ENCODE peak calls at places on chromosomes 16 and 17, in eight cellular contexts. Q is heart right ventricle; S is AG04449; X is choroid plexus epithelial cell; H is cardiac fibroblast; U is A549; G is right atrium auricular region; T is CD8-positive, alpha-beta T cell. W is an unnamed sample.

GRCh38 chr16:23119570-23119969 is 29.7 kb downstream of the USP31 start:
- DNase-seq in S (no peak), G (no peak), Q (no peak), H (peak), T (no peak), X (peak), U (no peak), W (peak)

GRCh38 chr17:39757931-39758873 is 20.5 kb downstream of the GRB7 start:
- DNase-seq in S (no peak), Q (no peak), G (no peak), T (peak), X (no peak), H (no peak), U (no peak), W (no peak)

GRCh38 chr17:55159251-55159650 is 105.5 kb upstream of the HLF start:
- DNase-seq in Q (no peak), G (no peak), X (peak), S (no peak), T (no peak), H (peak), U (no peak), W (peak)

GRCh38 chr17:47638903-47639302 is 10.8 kb upstream of the KPNB1 start:
- DNase-seq in Q (no peak), T (no peak), X (no peak), H (no peak), S (no peak), U (no peak), G (no peak), W (no peak)

GRCh38 chr17:16887523-16888095 is 84.3 kb downstream of the TNFRSF13B start:
- DNase-seq in Q (no peak), H (no peak), T (no peak), X (no peak), G (peak), S (no peak), U (no peak), W (no peak)

GRCh38 chr17:43713494-43714162 is 45.0 kb downstream of the SOST start:
- DNase-seq in T (no peak), Q (peak), X (peak), G (no peak), H (peak), U (peak), S (no peak), W (peak)

GRCh38 chr17:17740627-17741237 is 59.5 kb downstream of the RAI1 start:
- DNase-seq in S (no peak), G (no peak), Q (no peak), U (no peak), X (no peak), T (peak), H (no peak), W (no peak)

GRCh38 chr17:45923511-45924268 is 29.3 kb downstream of the MAPT start:
- DNase-seq in S (no peak), Q (no peak), H (peak), X (peak), T (no peak), G (no peak), U (no peak), W (peak)

GRCh38 chr17:60300011-60300410 is 91.9 kb downstream of the USP32 start:
- DNase-seq in U (no peak), S (no peak), H (peak), G (no peak), Q (no peak), T (no peak), X (no peak), W (no peak)

GRCh38 chr16:84726079-84726669 is 26.4 kb downstream of the USP10 start:
- DNase-seq in G (peak), H (peak), Q (peak), S (no peak), X (peak), T (peak), U (peak), W (peak)

GRCh38 chr17:80765241-80766022 is 220.8 kb downstream of the RPTOR start:
- DNase-seq in Q (no peak), H (no peak), S (no peak), U (no peak), G (no peak), X (no peak), T (no peak), W (no peak)

GRCh38 chr17:79776378-79777165 is 1.4 kb upstream of the CBX2 start:
- DNase-seq in U (peak), T (no peak), X (no peak), Q (no peak), G (no peak), H (no peak), S (no peak), W (no peak)

GRCh38 chr17:50108556-50108955 is 13.4 kb downstream of the PDK2 start:
- DNase-seq in H (no peak), Q (no peak), X (no peak), S (no peak), T (no peak), G (no peak), U (no peak), W (no peak)

GRCh38 chr17:78947235-78948153 is 22.3 kb upstream of the TIMP2 start:
- DNase-seq in U (no peak), S (no peak), T (no peak), G (no peak), X (no peak), Q (no peak), H (no peak), W (no peak)

GRCh38 chr16:20638711-20639335 is 58.7 kb downstream of the ACSM1 start:
- DNase-seq in T (no peak), U (no peak), S (no peak), G (no peak), Q (no peak), X (no peak), H (no peak), W (no peak)

GRCh38 chr16:11016993-11017392 is 72.6 kb downstream of the CLEC16A start:
- DNase-seq in U (peak), X (peak), Q (peak), S (no peak), G (peak), H (peak), T (peak), W (peak)

GRCh38 chr17:48006936-48007703 is 30.5 kb downstream of the COPZ2 start:
- DNase-seq in H (no peak), U (no peak), T (no peak), S (no peak), X (no peak), G (no peak), Q (no peak), W (no peak)

GRCh38 chr17:10824874-10825273 is 13.0 kb downstream of the PIRT start:
- DNase-seq in U (no peak), X (no peak), Q (no peak), S (no peak), H (no peak), T (no peak), G (no peak), W (no peak)

GRCh38 chr16:78570409-78571141 is 471.1 kb downstream of the WWOX start:
- DNase-seq in T (no peak), G (no peak), S (no peak), U (no peak), H (no peak), X (no peak), Q (no peak), W (no peak)

GRCh38 chr17:78979780-78980623 is at the start of gene LGALS3BP:
- DNase-seq in H (peak), X (peak), T (peak), S (no peak), Q (peak), G (peak), U (peak), W (peak)

GRCh38 chr17:79844869-79845600 is 5.8 kb upstream of the CBX4 start:
- DNase-seq in Q (peak), H (peak), X (no peak), U (peak), T (peak), S (no peak), G (no peak), W (no peak)

GRCh38 chr16:88769617-88770458 is 15.2 kb downstream of the PIEZO1 start:
- DNase-seq in G (no peak), S (no peak), X (peak), H (no peak), U (peak), T (no peak), Q (no peak), W (no peak)

GRCh38 chr17:33390479-33391027 is 97.5 kb upstream of the ASIC2 start:
- DNase-seq in T (no peak), G (no peak), U (no peak), Q (no peak), S (no peak), H (peak), X (peak), W (peak)

GRCh38 chr17:81551458-81552243 is 502 bp downstream of the FAAP100 start:
- DNase-seq in S (no peak), U (no peak), T (no peak), G (no peak), H (no peak), Q (peak), X (peak), W (no peak)

GRCh38 chr17:35155246-35155645 is 7.6 kb downstream of the UNC45B start:
- DNase-seq in G (no peak), H (no peak), U (no peak), T (no peak), X (no peak), S (no peak), Q (no peak), W (no peak)

GRCh38 chr16:88633684-88634140 is 4.7 kb upstream of the IL17C start:
- DNase-seq in S (no peak), G (no peak), H (peak), T (peak), Q (peak), X (peak), U (peak), W (peak)

GRCh38 chr17:15649861-15650391 is 30.4 kb upstream of the FBXW10B start:
- DNase-seq in S (no peak), H (peak), G (peak), U (peak), X (peak), Q (no peak), T (no peak), W (peak)

GRCh38 chr16:28181557-28181914 is 30.2 kb downstream of the XPO6 start:
- DNase-seq in S (peak), Q (no peak), H (peak), G (no peak), U (peak), X (peak), T (no peak), W (peak)

GRCh38 chr17:41417576-41418015 is 6.8 kb downstream of the KRT37 start:
- DNase-seq in H (no peak), G (no peak), Q (no peak), T (no peak), S (no peak), U (peak), X (no peak), W (no peak)
- TF ChIP-seq CTCF in H (peak), G (no peak), Q (no peak), T (no peak), S (peak), U (peak), X (peak), W (peak)

DNA sequence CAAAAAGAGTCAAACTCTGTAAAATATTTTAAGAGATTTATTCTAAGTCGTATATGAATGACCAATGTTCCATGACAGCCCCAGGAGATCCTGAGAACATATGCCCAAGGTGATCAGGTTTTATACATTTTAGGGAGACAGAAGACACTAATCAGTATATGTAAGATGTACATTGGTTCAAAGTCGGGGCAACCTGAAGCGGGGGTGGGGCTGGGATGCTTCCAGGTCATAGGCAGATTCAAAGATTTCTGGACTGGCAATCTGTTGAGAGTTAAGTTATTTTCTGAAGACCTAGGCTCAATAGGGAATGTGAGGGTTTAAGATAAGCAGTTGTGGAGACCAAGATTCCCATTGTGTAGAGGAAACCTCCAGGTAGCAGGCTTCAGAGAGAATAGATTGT is 20.4 kb upstream of the DHRS7B start:
- DNase-seq in H (no peak), G (no peak), X (no peak), U (no peak), Q (no peak), S (no peak), T (no peak), W (no peak)
- H3K4me3 ChIP-seq in H (no peak), G (no peak), X (no peak), U (no peak), Q (no peak), S (no peak), T (no peak), W (no peak)

GRCh38 chr16:389317-389716 is 7.5 kb upstream of the PGAP6 start:
- DNase-seq in T (no peak), S (no peak), Q (no peak), X (no peak), H (no peak), G (no peak), U (no peak), W (no peak)

GRCh38 chr16:381788-382717 is at the start of gene PGAP6:
- DNase-seq in Q (peak), H (peak), T (peak), X (no peak), G (no peak), U (no peak), S (no peak), W (peak)

GRCh38 chr16:391885-392335 is 5.1 kb upstream of the NME4 start:
- DNase-seq in Q (no peak), H (peak), X (peak), G (no peak), U (peak), S (no peak), T (peak), W (peak)

GRCh38 chr16:383326-384020 is 1.7 kb upstream of the PGAP6 start:
- DNase-seq in T (peak), H (no peak), S (no peak), U (no peak), X (no peak), Q (peak), G (no peak), W (no peak)

DNA sequence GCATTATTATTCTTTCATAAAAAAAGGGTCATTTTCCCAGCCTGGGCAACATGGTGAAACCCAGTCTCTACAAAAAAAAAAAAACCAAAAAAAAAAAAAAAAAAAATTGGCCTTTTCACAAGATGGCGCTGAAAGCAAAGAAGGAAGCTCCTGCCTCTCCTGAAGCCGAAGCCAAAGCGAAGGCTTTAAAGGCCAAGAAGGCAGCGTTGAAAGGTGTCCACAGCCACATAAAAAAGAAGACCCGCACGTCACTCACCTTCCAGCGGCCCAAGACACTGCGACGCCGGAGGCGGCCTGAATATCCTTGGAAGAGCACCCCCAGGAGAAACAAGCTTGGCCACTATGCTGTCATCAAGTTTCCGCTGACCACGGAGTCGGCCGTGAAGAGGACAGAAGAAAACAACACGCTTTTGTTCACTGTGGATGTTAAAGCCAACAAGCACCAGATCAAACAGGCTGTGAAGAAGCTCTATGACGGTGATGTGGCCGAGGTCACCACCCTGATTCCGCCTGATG is 4.9 kb upstream of the PGAP6 start:
- DNase-seq in H (peak), X (no peak), G (no peak), T (no peak), S (no peak), Q (no peak), U (no peak), W (no peak)
- TF ChIP-seq CTCF in H (no peak), X (peak), G (no peak), T (no peak), S (no peak), Q (no peak), U (peak), W (no peak)

GRCh38 chr16:662597-662996 is 5.3 kb upstream of the RHOT2 start:
- DNase-seq in T (no peak), G (no peak), H (no peak), U (no peak), X (no peak), S (no peak), Q (no peak), W (no peak)
- H3K4me3 ChIP-seq in T (no peak), G (no peak), H (no peak), U (no peak), X (no peak), S (no peak), Q (no peak), W (no peak)

GRCh38 chr16:67264277-67264676 is 15.1 kb upstream of the PLEKHG4 start:
- DNase-seq in U (no peak), T (no peak), G (no peak), Q (no peak), H (no peak), S (no peak), X (no peak), W (no peak)
- TF ChIP-seq CTCF in U (no peak), T (no peak), G (no peak), Q (no peak), H (peak), S (no peak), X (peak), W (peak)

DNA sequence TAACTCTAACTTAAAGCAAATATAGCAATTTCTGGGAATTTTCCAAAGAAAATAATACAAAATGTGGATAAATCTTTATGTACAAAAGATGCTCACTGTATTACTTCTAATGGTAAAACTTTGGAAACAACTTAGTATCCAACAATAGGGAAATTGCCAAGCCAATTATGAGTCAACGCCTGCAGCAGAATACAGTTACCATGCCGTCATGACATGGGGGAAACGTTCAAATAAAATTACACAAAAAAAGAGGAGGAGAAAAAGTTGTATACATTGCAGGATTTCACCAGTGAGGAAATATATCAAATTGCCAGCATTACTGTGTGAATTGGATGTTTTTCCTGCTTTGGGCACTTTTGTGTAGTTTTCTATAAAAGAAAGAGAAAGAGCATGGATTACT is 469.6 kb downstream of the SOX9 start:
- DNase-seq in H (peak), Q (no peak), X (peak), U (peak), T (no peak), G (no peak), S (no peak), W (peak)
- H3K4me3 ChIP-seq in H (peak), Q (peak), X (peak), U (peak), T (no peak), G (peak), S (peak), W (peak)

GRCh38 chr16:25996052-25996451 is 304.3 kb downstream of the HS3ST4 start:
- DNase-seq in S (no peak), T (no peak), Q (no peak), G (no peak), X (no peak), U (no peak), H (no peak), W (no peak)
- TF ChIP-seq CTCF in S (no peak), T (no peak), Q (no peak), G (no peak), X (no peak), U (no peak), H (no peak), W (no peak)

DNA sequence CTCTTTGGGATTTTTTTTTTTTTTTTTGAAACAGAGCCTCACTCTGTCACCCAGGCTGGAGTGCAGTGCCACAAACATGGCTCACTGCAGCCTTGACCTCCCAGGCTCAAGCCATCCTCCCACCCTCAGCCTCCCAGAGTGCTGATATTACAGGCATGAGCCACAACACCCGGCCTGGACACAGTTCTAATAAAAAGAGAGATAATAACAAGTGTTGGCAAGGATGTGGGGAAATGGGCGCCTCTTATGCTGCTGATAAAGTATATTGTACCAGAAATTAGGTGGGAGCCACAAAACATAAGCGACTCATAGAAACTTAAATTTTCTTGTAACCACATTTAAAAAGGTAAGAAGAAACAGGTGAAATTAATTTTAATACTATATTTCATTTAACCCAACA is 50.4 kb upstream of the FA2H start:
- DNase-seq in G (no peak), T (no peak), S (no peak), U (no peak), X (no peak), H (no peak), Q (no peak), W (no peak)
- H3K4me3 ChIP-seq in G (no peak), T (no peak), S (no peak), U (no peak), X (no peak), H (no peak), Q (no peak), W (no peak)

DNA sequence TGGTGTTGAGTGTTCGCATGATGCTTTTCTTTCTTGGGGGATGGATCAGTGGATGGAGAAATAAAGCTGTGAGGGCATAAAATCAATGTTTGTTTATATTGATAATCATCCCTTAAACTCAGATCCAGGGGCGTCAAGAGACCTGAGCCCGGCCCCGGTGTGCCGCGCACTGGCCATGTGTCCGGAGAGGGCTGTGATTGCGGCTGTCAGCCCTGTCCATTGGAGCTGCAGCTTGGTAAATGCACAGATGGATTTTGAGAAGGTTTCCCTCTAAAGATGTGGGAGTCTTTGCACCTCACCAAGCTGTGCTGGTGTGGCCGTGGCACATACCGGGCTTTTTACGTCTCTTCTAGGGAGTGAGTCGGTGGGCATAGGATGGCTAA is 21.6 kb upstream of the ZNF750 start:
- DNase-seq in Q (no peak), X (no peak), G (no peak), H (no peak), S (no peak), T (no peak), U (no peak), W (no peak)
- TF ChIP-seq CTCF in Q (no peak), X (no peak), G (no peak), H (no peak), S (no peak), T (no peak), U (no peak), W (no peak)

W was measured in fibroblast of pulmonary artery.